ENCODE peak calls at places on chromosomes 7 and 10, in ten cellular contexts. A, W, E, S, H, O, B, J, L and G are unnamed samples.

GRCh38 chr7:56074371-56074791 is 10.3 kb downstream of the SUMF2 start:
- DNase-seq in E (peak; percentile 88), O (peak; percentile 87), A (peak; percentile 79), S (peak; percentile 77), B (peak; percentile 58), H (peak; percentile 84), J (peak; percentile 61), L (peak; percentile 32), W (peak; percentile 69), G (peak; percentile 28)

GRCh38 chr10:47456096-47456485 is 27.8 kb downstream of the ANXA8 start:
- DNase-seq in L (no peak), H (no peak), E (no peak), A (no peak), O (no peak), S (no peak), J (no peak), B (no peak), W (no peak), G (no peak)

GRCh38 chr10:100890696-100891271 is 22.0 kb upstream of the SLF2 start:
- DNase-seq in O (peak; percentile 96), S (peak; percentile 86), W (no peak), L (no peak), A (no peak), J (no peak), H (peak; percentile 98), E (no peak), B (no peak), G (no peak)

GRCh38 chr10:49520122-49520775 is 18.7 kb downstream of the ERCC6 start:
- DNase-seq in H (no peak), L (no peak), J (no peak), W (no peak), A (no peak), O (no peak), B (no peak), S (no peak), E (no peak), G (no peak)

GRCh38 chr10:80276335-80276734 is 13.1 kb downstream of the MAT1A start:
- DNase-seq in O (no peak), A (no peak), S (no peak), W (no peak), B (no peak), J (no peak), L (no peak), E (no peak), H (no peak), G (no peak)

GRCh38 chr7:47088329-47089067 is 493.4 kb downstream of the TNS3 start:
- DNase-seq in B (peak; percentile 12), J (peak; percentile 43), S (peak; percentile 62), W (peak; percentile 22), H (peak; percentile 70), O (peak; percentile 61), L (no peak), A (peak; percentile 54), E (peak; percentile 77), G (no peak)

GRCh38 chr10:84762754-84763394 is 434.5 kb downstream of the CCSER2 start:
- DNase-seq in E (no peak), S (no peak), B (no peak), J (no peak), H (no peak), A (no peak), L (no peak), O (peak; percentile 17), W (no peak), G (no peak)

GRCh38 chr10:27838291-27838690 is 92.7 kb upstream of the MKX start:
- DNase-seq in W (no peak), H (peak; percentile 2), J (no peak), A (no peak), B (no peak), E (no peak), S (no peak), O (no peak), L (no peak), G (no peak)

GRCh38 chr7:106216517-106217088 is 68.2 kb downstream of the NAMPT start:
- DNase-seq in S (peak; percentile 69), W (no peak), J (no peak), A (peak; percentile 22), H (peak; percentile 94), B (no peak), O (peak; percentile 96), L (no peak), E (no peak), G (peak; percentile 1)

GRCh38 chr7:28643369-28644340 is 231.3 kb downstream of the CREB5 start:
- DNase-seq in O (no peak), A (no peak), L (no peak), J (no peak), W (no peak), B (no peak), E (no peak), S (no peak), H (no peak), G (no peak)

GRCh38 chr7:101662447-101662998 is 33.4 kb upstream of the MYL10 start:
- DNase-seq in O (no peak), H (no peak), S (no peak), W (no peak), J (no peak), B (no peak), A (no peak), E (no peak), L (no peak), G (no peak)

GRCh38 chr10:100631192-100631591 is 95.4 kb downstream of the HIF1AN start:
- DNase-seq in H (no peak), L (no peak), J (no peak), W (no peak), O (no peak), E (no peak), S (no peak), B (no peak), A (no peak), G (no peak)

GRCh38 chr10:102352066-102352715 is 43.3 kb upstream of the NFKB2 start:
- DNase-seq in S (peak; percentile 65), E (peak; percentile 78), O (peak; percentile 73), B (peak; percentile 64), W (peak; percentile 80), A (peak; percentile 34), L (peak; percentile 61), H (peak; percentile 65), J (peak; percentile 39), G (peak; percentile 26)

GRCh38 chr10:91335147-91335546 is 75.0 kb upstream of the HECTD2 start:
- DNase-seq in O (no peak), S (no peak), B (peak; percentile 1), L (no peak), E (no peak), A (no peak), W (no peak), J (no peak), H (no peak), G (no peak)

GRCh38 chr7:44262031-44262430 is 61.3 kb downstream of the YKT6 start:
- DNase-seq in J (no peak), S (no peak), E (no peak), O (no peak), A (no peak), H (no peak), L (no peak), B (no peak), W (no peak), G (no peak)

GRCh38 chr10:88932539-88933256 is 19.9 kb downstream of the ACTA2 start:
- DNase-seq in L (no peak), J (peak; percentile 69), A (peak; percentile 24), O (peak; percentile 69), E (peak; percentile 44), H (peak; percentile 92), S (peak; percentile 42), B (peak; percentile 77), W (peak; percentile 55), G (peak; percentile 79)

GRCh38 chr10:7956508-7956907 is 98.0 kb upstream of the GATA3 start:
- DNase-seq in B (peak; percentile 62), O (peak; percentile 69), J (no peak), L (no peak), H (peak; percentile 73), W (no peak), E (no peak), A (no peak), S (peak; percentile 55), G (no peak)

GRCh38 chr10:131901181-131901829 is 497 bp downstream of the PPP2R2D start:
- DNase-seq in B (peak; percentile 61), L (no peak), H (peak; percentile 34), W (peak; percentile 54), S (peak; percentile 45), E (peak; percentile 71), O (no peak), J (no peak), A (peak; percentile 47), G (no peak)

GRCh38 chr10:124632064-124632531 is 112.1 kb downstream of the FAM53B start:
- DNase-seq in W (peak; percentile 49), H (no peak), A (peak; percentile 58), E (peak; percentile 58), J (no peak), S (no peak), O (no peak), L (no peak), B (peak; percentile 46), G (no peak)

GRCh38 chr7:150755473-150756099 is 18.4 kb downstream of the GIMAP5 start:
- DNase-seq in E (no peak), B (peak; percentile 91), O (peak; percentile 64), L (peak; percentile 42), H (no peak), W (peak; percentile 87), S (no peak), J (no peak), A (no peak), G (no peak)

GRCh38 chr7:70298780-70299446 is 700.6 kb downstream of the AUTS2 start:
- DNase-seq in B (no peak), O (no peak), H (no peak), L (no peak), J (no peak), A (no peak), E (peak; percentile 73), W (no peak), S (no peak), G (no peak)

GRCh38 chr10:102669206-102670064 is 25.2 kb downstream of the TRIM8 start:
- DNase-seq in W (no peak), H (peak; percentile 68), O (peak; percentile 62), A (peak; percentile 62), L (no peak), E (peak; percentile 76), B (peak; percentile 33), S (peak; percentile 88), J (peak; percentile 34), G (no peak)

GRCh38 chr10:97466755-97467154 is 20.8 kb downstream of the ZDHHC16 start:
- DNase-seq in E (no peak), W (no peak), O (peak; percentile 83), S (no peak), L (no peak), J (no peak), B (no peak), H (peak; percentile 57), A (no peak), G (no peak)

GRCh38 chr7:129389829-129390228 is 44.4 kb upstream of the STRIP2 start:
- DNase-seq in S (no peak), W (no peak), B (no peak), L (no peak), A (no peak), O (no peak), E (no peak), J (no peak), H (no peak), G (no peak)

GRCh38 chr7:138495485-138495884 is 35.4 kb downstream of the TRIM24 start:
- DNase-seq in W (no peak), O (no peak), J (no peak), S (no peak), H (no peak), E (no peak), A (no peak), L (no peak), B (no peak), G (no peak)

GRCh38 chr7:20217193-20217948 is at the start of gene MACC1:
- DNase-seq in E (no peak), H (no peak), O (no peak), B (peak; percentile 29), W (peak; percentile 7), L (no peak), J (no peak), A (no peak), S (no peak), G (peak; percentile 74)

GRCh38 chr7:65554-65953 is 126.8 kb upstream of the FAM20C start:
- DNase-seq in L (no peak), E (no peak), O (no peak), J (peak; percentile 73), W (no peak), S (no peak), A (peak; percentile 42), B (no peak), H (peak; percentile 61), G (no peak)

GRCh38 chr10:33273295-33274002 is 61.0 kb downstream of the NRP1 start:
- DNase-seq in H (peak; percentile 98), S (peak; percentile 75), J (peak; percentile 94), W (no peak), A (peak; percentile 88), E (peak; percentile 60), O (peak; percentile 89), L (no peak), B (no peak), G (peak; percentile 66)